ENCODE peak calls at places on chromosomes 1 and 21, in seven cellular contexts. Y, N, T, U, Q, S and W are unnamed samples.

GRCh38 chr1:243550276-243550675 is 294.4 kb downstream of the SDCCAG8 start:
- DNase-seq in Y (no peak), S (peak), U (peak), T (no peak), Q (no peak), N (no peak), W (no peak)

GRCh38 chr1:48203287-48203900 is 19.1 kb upstream of the SLC5A9 start:
- DNase-seq in S (peak), U (peak), N (peak), Y (peak), T (no peak), Q (no peak), W (peak)

GRCh38 chr1:175148068-175148467 is 44.5 kb downstream of the KIAA0040 start:
- DNase-seq in S (no peak), T (no peak), Y (no peak), Q (no peak), N (no peak), U (no peak), W (no peak)

GRCh38 chr1:210747890-210748289 is 386.1 kb downstream of the KCNH1 start:
- DNase-seq in N (no peak), U (no peak), Q (no peak), T (no peak), S (no peak), Y (no peak), W (no peak)

GRCh38 chr21:35020446-35020845 is 28.7 kb downstream of the RUNX1 start:
- DNase-seq in Q (no peak), N (no peak), Y (no peak), S (no peak), U (no peak), T (no peak), W (no peak)

GRCh38 chr1:1677718-1678580 is 14.6 kb downstream of the SLC35E2B start:
- DNase-seq in U (no peak), N (no peak), Y (no peak), T (peak), S (no peak), Q (no peak), W (peak)

GRCh38 chr1:81851217-81851616 is 50.5 kb downstream of the ADGRL2 start:
- DNase-seq in Y (no peak), N (no peak), S (no peak), Q (no peak), U (no peak), T (no peak), W (no peak)

GRCh38 chr21:31124005-31124404 is 85.7 kb upstream of the KRTAP19-8 start:
- DNase-seq in S (no peak), N (peak), T (no peak), U (no peak), Y (no peak), Q (peak), W (no peak)

GRCh38 chr1:27527857-27528700 is 38.1 kb upstream of the WASF2 start:
- DNase-seq in S (peak), N (peak), Y (peak), Q (peak), T (no peak), U (no peak), W (peak)

GRCh38 chr21:35925497-35925896 is 134.8 kb downstream of the SETD4 start:
- DNase-seq in Q (peak), U (peak), S (peak), Y (no peak), N (peak), T (no peak), W (no peak)

GRCh38 chr1:32769524-32770220 is 47.5 kb downstream of the YARS1 start:
- DNase-seq in U (peak), T (no peak), Y (no peak), S (peak), N (no peak), Q (peak), W (peak)

GRCh38 chr1:21594935-21595897 is 73.9 kb downstream of the RAP1GAP start:
- DNase-seq in U (peak), Q (peak), S (peak), T (peak), Y (peak), N (peak), W (peak)

GRCh38 chr1:100077525-100077924 is 55.2 kb downstream of the SASS6 start:
- DNase-seq in U (no peak), Y (peak), S (no peak), Q (no peak), T (no peak), N (no peak), W (peak)

GRCh38 chr21:46168238-46168637 is 12.9 kb upstream of the FTCD start:
- DNase-seq in T (no peak), Q (no peak), S (no peak), Y (no peak), N (no peak), U (no peak), W (no peak)

GRCh38 chr21:28714795-28715464 is 277.7 kb downstream of the LTN1 start:
- DNase-seq in T (no peak), N (no peak), Y (no peak), S (peak), Q (no peak), U (peak), W (no peak)

GRCh38 chr1:3204725-3205124 is 135.7 kb downstream of the PRDM16 start:
- DNase-seq in Q (no peak), T (no peak), N (no peak), Y (no peak), S (no peak), U (no peak), W (no peak)

GRCh38 chr1:13699936-13700520 is at the start of gene PRDM2:
- DNase-seq in N (peak), S (peak), Q (peak), Y (peak), U (peak), T (peak), W (peak)

GRCh38 chr1:34538481-34538880 is 216.4 kb upstream of the GJB5 start:
- DNase-seq in N (no peak), Y (no peak), Q (no peak), S (no peak), T (no peak), U (no peak), W (no peak)

GRCh38 chr1:27137022-27137542 is 17.8 kb downstream of the SLC9A1 start:
- DNase-seq in T (peak), Y (no peak), S (no peak), Q (no peak), N (no peak), U (peak), W (peak)

GRCh38 chr1:113396585-113396984 is 6.3 kb downstream of the MAGI3 start:
- DNase-seq in Y (no peak), U (peak), S (peak), N (no peak), Q (no peak), T (no peak), W (no peak)

GRCh38 chr1:6358757-6359567 is 34.6 kb downstream of the ACOT7 start:
- DNase-seq in Y (no peak), N (no peak), Q (no peak), S (peak), U (peak), T (peak), W (no peak)

GRCh38 chr1:230084408-230085177 is 17.6 kb downstream of the GALNT2 start:
- DNase-seq in U (peak), S (peak), T (peak), N (no peak), Q (peak), Y (peak), W (no peak)